ENCODE peak calls at places on chromosomes 3 and 15, in nine cellular contexts. S is bronchial epithelial cell, C is breast epithelium, X is GM23338, K is tibial nerve, V is spleen, P is mammary epithelial cell, F is testis, N is thoracic aorta. O is an unnamed sample.

GRCh38 chr15:35540885-35541284 is 5.1 kb downstream of the DPH6 start:
- DNase-seq in S (peak; percentile 13), F (no peak), P (no peak), V (no peak), X (no peak), N (no peak), C (no peak), K (no peak), O (no peak)

GRCh38 chr15:31300981-31301686 is 25.5 kb upstream of the KLF13 start:
- DNase-seq in C (peak; percentile 24), P (no peak), S (no peak), V (no peak), N (no peak), F (peak; percentile 9), X (no peak), K (peak; percentile 13), O (peak; percentile 23)

GRCh38 chr3:77825045-77825827 is 785.3 kb downstream of the ROBO2 start:
- DNase-seq in N (no peak), C (peak; percentile 54), P (peak; percentile 99), K (no peak), S (peak; percentile 100), V (peak; percentile 41), F (no peak), X (no peak), O (no peak)

GRCh38 chr15:61157933-61158332 is 71.2 kb downstream of the RORA start:
- DNase-seq in S (no peak), K (peak; percentile 42), F (peak; percentile 74), V (no peak), X (no peak), N (no peak), P (no peak), C (no peak), O (peak; percentile 69)

GRCh38 chr3:16205156-16205870 is 30.8 kb downstream of the GALNT15 start:
- DNase-seq in S (peak; percentile 82), V (no peak), K (no peak), F (no peak), P (peak; percentile 97), X (no peak), N (no peak), C (no peak), O (no peak)

GRCh38 chr3:128276577-128277183 is 123.4 kb downstream of the EEFSEC start:
- DNase-seq in N (no peak), F (no peak), P (no peak), V (no peak), X (no peak), K (no peak), C (no peak), S (peak; percentile 15), O (no peak)

GRCh38 chr15:50820808-50821382 is 55.4 kb upstream of the SPPL2A start:
- DNase-seq in F (no peak), X (no peak), C (no peak), K (no peak), S (no peak), V (no peak), N (no peak), P (peak; percentile 51), O (no peak)

GRCh38 chr15:33442449-33442848 is 131.7 kb downstream of the RYR3 start:
- DNase-seq in V (no peak), C (no peak), N (no peak), X (no peak), P (no peak), K (no peak), F (no peak), S (no peak), O (no peak)

GRCh38 chr3:13114811-13115615 is 41.8 kb upstream of the IQSEC1 start:
- DNase-seq in S (no peak), X (no peak), P (no peak), N (no peak), F (peak; percentile 30), K (peak; percentile 5), V (peak; percentile 72), C (no peak), O (no peak)

GRCh38 chr3:136512391-136512790 is 239.8 kb downstream of the STAG1 start:
- DNase-seq in P (no peak), X (no peak), S (no peak), N (no peak), K (no peak), F (no peak), V (no peak), C (no peak), O (no peak)

GRCh38 chr3:197468866-197469382 is 86.8 kb downstream of the BDH1 start:
- DNase-seq in K (no peak), X (no peak), C (no peak), V (peak; percentile 18), S (no peak), P (no peak), F (peak; percentile 42), N (no peak), O (no peak)

GRCh38 chr3:25897019-25897418 is 107.1 kb downstream of the OXSM start:
- DNase-seq in V (no peak), F (peak; percentile 43), K (no peak), C (no peak), S (no peak), X (peak; percentile 76), P (no peak), N (no peak), O (no peak)

GRCh38 chr15:63135281-63135680 is 13.6 kb downstream of the LACTB start:
- DNase-seq in X (no peak), V (no peak), P (no peak), S (no peak), N (no peak), C (no peak), F (no peak), K (no peak), O (no peak)

GRCh38 chr3:184899953-184900595 is 88.1 kb downstream of the VPS8 start:
- DNase-seq in P (no peak), N (no peak), X (peak; percentile 80), K (no peak), S (no peak), C (no peak), F (no peak), V (no peak), O (no peak)

GRCh38 chr15:51736069-51736468 is 1.4 kb downstream of the LYSMD2 start:
- DNase-seq in V (no peak), N (no peak), F (no peak), P (no peak), K (no peak), S (peak; percentile 29), C (no peak), X (no peak), O (no peak)

GRCh38 chr3:142947352-142947751 is 16.1 kb downstream of the PAQR9 start:
- DNase-seq in C (no peak), S (no peak), V (no peak), F (no peak), N (no peak), X (peak; percentile 69), K (no peak), P (no peak), O (no peak)

GRCh38 chr3:61858054-61858453 is 296.7 kb downstream of the PTPRG start:
- DNase-seq in C (no peak), N (no peak), F (no peak), K (no peak), X (no peak), S (peak; percentile 34), P (peak; percentile 12), V (no peak), O (no peak)

GRCh38 chr3:185320949-185321348 is 42.0 kb upstream of the MAP3K13 start:
- DNase-seq in X (no peak), P (no peak), C (no peak), K (no peak), F (no peak), V (no peak), S (no peak), N (no peak), O (no peak)

GRCh38 chr3:81339040-81339845 is 422.2 kb downstream of the GBE1 start:
- DNase-seq in P (peak; percentile 30), X (peak; percentile 56), V (no peak), S (peak; percentile 81), C (no peak), F (no peak), K (no peak), N (no peak), O (no peak)

GRCh38 chr3:99111235-99111634 is 209.7 kb upstream of the DCBLD2 start:
- DNase-seq in V (no peak), X (no peak), C (no peak), N (no peak), K (no peak), F (no peak), S (peak; percentile 56), P (peak; percentile 79), O (no peak)

GRCh38 chr3:11954312-11954934 is 49.8 kb upstream of the SYN2 start:
- DNase-seq in P (peak; percentile 17), X (no peak), C (no peak), F (peak; percentile 66), N (no peak), K (no peak), V (no peak), S (peak; percentile 30), O (no peak)

GRCh38 chr15:53511175-53511574 is 248.3 kb downstream of the WDR72 start:
- DNase-seq in C (no peak), V (no peak), X (no peak), F (no peak), K (no peak), S (no peak), N (no peak), P (no peak), O (no peak)

GRCh38 chr15:77819841-77820728 is 187.4 kb upstream of the LINGO1 start:
- DNase-seq in V (no peak), N (no peak), C (no peak), K (no peak), P (peak; percentile 17), F (peak; percentile 45), X (peak; percentile 76), S (no peak), O (no peak)
- TF ChIP-seq CTCF in V (no peak), N (no peak), C (no peak), K (no peak), P (peak; percentile 32), F (no peak), X (peak; percentile 38), S (peak; percentile 28), O (peak; percentile 22)

GRCh38 chr3:170421147-170421641 is 2.5 kb downstream of the CLDN11 start:
- DNase-seq in C (no peak), P (no peak), V (peak; percentile 76), K (no peak), N (no peak), F (peak; percentile 83), S (no peak), X (no peak), O (no peak)
- H3K36me3 ChIP-seq in C (no peaks in the 10 kb centered on the region), P (no peaks in the 10 kb centered on the region), V (no peaks in the 10 kb centered on the region), K (no peaks in the 10 kb centered on the region), N (no peaks in the 10 kb centered on the region), F (no peaks in the 10 kb centered on the region), S (no peaks in the 10 kb centered on the region), X (no peaks in the 10 kb centered on the region), O (no peaks in the 10 kb centered on the region)

DNA sequence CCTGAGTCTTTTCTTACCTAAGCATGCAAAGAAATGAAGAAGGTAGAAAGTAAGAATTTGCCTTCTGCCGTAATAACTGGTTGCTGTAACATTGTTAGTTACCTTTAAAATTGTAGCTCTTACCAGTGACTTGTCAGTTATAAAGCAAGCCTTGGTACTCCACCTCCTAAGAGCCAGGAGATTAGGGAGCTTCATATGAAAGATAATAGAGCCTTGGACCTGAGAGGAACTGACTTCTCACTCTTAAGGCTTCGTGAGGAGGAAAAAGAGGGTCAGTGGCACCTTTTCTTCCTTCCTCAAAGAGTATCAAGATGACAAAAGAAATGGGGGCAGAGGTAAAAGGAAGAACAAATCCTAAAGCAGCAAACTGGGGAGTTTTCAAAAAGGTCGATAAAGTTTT is 847.2 kb upstream of the ALCAM start:
- DNase-seq in P (no peak), C (no peak), K (no peak), V (no peak), N (no peak), F (no peak), X (peak; percentile 74), S (no peak), O (no peak)
- TF ChIP-seq CTCF in P (no peak), C (no peak), K (no peak), V (no peak), N (no peak), F (no peak), X (no peak), S (no peak), O (no peak)

GRCh38 chr3:2283818-2284217 is 185.2 kb downstream of the CNTN4 start:
- DNase-seq in S (no peak), X (no peak), P (no peak), F (no peak), N (no peak), C (no peak), K (no peak), V (no peak), O (no peak)
- H3K36me3 ChIP-seq in S (no peaks in the 10 kb centered on the region), X (no peaks in the 10 kb centered on the region), P (no peaks in the 10 kb centered on the region), F (no peaks in the 10 kb centered on the region), N (no peaks in the 10 kb centered on the region), C (no peaks in the 10 kb centered on the region), K (no peaks in the 10 kb centered on the region), V (no peaks in the 10 kb centered on the region), O (no peaks in the 10 kb centered on the region)